ENCODE peak calls at places on chromosomes 3 and 15, in five cellular contexts. S, W, N, F and R are unnamed samples.
A peak's percentile ranks its signal among the peaks of the same experiment; 100 is the strongest.

GRCh38 chr3:70982274-70982673 is 601.3 kb downstream of the FOXP1 start:
- DNase-seq in F (no peak), W (no peak), S (no peak), N (no peak), R (no peak)

GRCh38 chr3:43953375-43953774 is 262.6 kb downstream of the ABHD5 start:
- DNase-seq in F (no peak), N (no peak), S (no peak), W (no peak), R (no peak)

GRCh38 chr3:98972155-98972554 is 70.7 kb upstream of the DCBLD2 start:
- DNase-seq in F (no peak), W (no peak), N (no peak), S (no peak), R (no peak)

GRCh38 chr3:146019508-146019907 is 141.5 kb downstream of the PLOD2 start:
- DNase-seq in S (no peak), W (no peak), F (no peak), N (no peak), R (no peak)

GRCh38 chr3:129249284-129250065 is at the start of gene COPG1:
- DNase-seq in W (peak; percentile 88), N (peak; percentile 82), F (peak; percentile 98), S (peak; percentile 88), R (peak; percentile 94)

GRCh38 chr3:18767756-18768303 is 342.7 kb upstream of the SATB1 start:
- DNase-seq in N (no peak), S (no peak), W (no peak), F (no peak), R (no peak)

GRCh38 chr3:182947892-182948291 is 32.4 kb downstream of the DCUN1D1 start:
- DNase-seq in N (no peak), S (no peak), F (no peak), W (no peak), R (no peak)

GRCh38 chr15:80635953-80636352 is 59.2 kb upstream of the ABHD17C start:
- DNase-seq in W (no peak), F (no peak), N (no peak), S (no peak), R (no peak)

GRCh38 chr3:42652251-42652610 is 1.3 kb upstream of the ZBTB47 start:
- DNase-seq in F (no peak), W (no peak), S (no peak), N (no peak), R (no peak)

GRCh38 chr3:174439621-174440349 is 419.3 kb upstream of the NAALADL2 start:
- DNase-seq in S (no peak), W (peak; percentile 32), N (peak; percentile 51), F (no peak), R (no peak)

GRCh38 chr3:85502148-85502875 is 543.5 kb downstream of the CADM2 start:
- DNase-seq in N (no peak), F (no peak), W (no peak), S (no peak), R (no peak)

GRCh38 chr3:59908280-59908679 is 858.5 kb upstream of the CFAP20DC start:
- DNase-seq in S (no peak), W (no peak), F (no peak), N (no peak), R (no peak)

GRCh38 chr3:121111914-121112612 is 204.1 kb downstream of the STXBP5L start:
- DNase-seq in F (no peak), W (no peak), S (no peak), N (no peak), R (no peak)

GRCh38 chr3:182671942-182672341 is 121.4 kb upstream of the ATP11B start:
- DNase-seq in S (no peak), N (peak; percentile 74), F (no peak), W (no peak), R (peak; percentile 60)

GRCh38 chr15:40103124-40103858 is 5.4 kb downstream of the BMF start:
- DNase-seq in F (no peak), S (no peak), W (peak; percentile 79), N (peak; percentile 83), R (peak; percentile 86)

GRCh38 chr3:150268426-150269321 is 139.4 kb upstream of the TSC22D2 start:
- DNase-seq in W (no peak), F (no peak), N (no peak), S (no peak), R (no peak)

GRCh38 chr3:59759298-59760169 is 709.7 kb upstream of the CFAP20DC start:
- DNase-seq in F (no peak), W (no peak), N (no peak), S (peak; percentile 65), R (no peak)

GRCh38 chr3:69967156-69967555 is 32.4 kb upstream of the SAMMSON start:
- DNase-seq in F (no peak), N (peak; percentile 74), S (no peak), W (no peak), R (peak; percentile 47)

GRCh38 chr3:112109313-112109712 is 23.1 kb downstream of the C3orf52 start:
- DNase-seq in W (no peak), N (no peak), F (no peak), S (no peak), R (no peak)

GRCh38 chr3:133986302-133986701 is 43.4 kb downstream of the SLCO2A1 start:
- DNase-seq in W (no peak), F (no peak), N (no peak), S (no peak), R (no peak)

GRCh38 chr15:67244966-67245478 is 9.4 kb downstream of the AAGAB start:
- DNase-seq in N (no peak), S (no peak), W (no peak), F (no peak), R (no peak)

GRCh38 chr3:193783166-193783896 is 190.3 kb downstream of the OPA1 start:
- DNase-seq in N (no peak), W (no peak), F (no peak), S (no peak), R (no peak)

GRCh38 chr3:143121240-143122088 is 1.9 kb downstream of the CHST2 start:
- DNase-seq in N (no peak), F (peak; percentile 72), W (peak; percentile 65), S (peak; percentile 82), R (peak; percentile 20)